ENCODE peak calls at places on chromosome 14, in four cellular contexts. One of them, this sample, is unnamed.

GRCh38 chr14:68694516-68695235 is 98.2 kb downstream of the ZFP36L1 start:
- DNase-seq in endothelial cell: no peak
- DNase-seq in fibroblast of the aortic adventitia: peak
- DNase-seq in neural progenitor cell: no peak
- DNase-seq in this sample: no peak

GRCh38 chr14:72169521-72169920 is 237.3 kb downstream of the RGS6 start:
- DNase-seq in endothelial cell: no peak
- DNase-seq in neural progenitor cell: no peak
- DNase-seq in fibroblast of the aortic adventitia: no peak
- DNase-seq in this sample: no peak

GRCh38 chr14:80988742-80989429 is 33.5 kb downstream of the TSHR start:
- DNase-seq in neural progenitor cell: no peak
- DNase-seq in endothelial cell: no peak
- DNase-seq in fibroblast of the aortic adventitia: no peak
- DNase-seq in this sample: no peak

GRCh38 chr14:68628605-68629310 is 164.1 kb downstream of the ZFP36L1 start:
- DNase-seq in neural progenitor cell: peak
- DNase-seq in endothelial cell: no peak
- DNase-seq in fibroblast of the aortic adventitia: no peak
- DNase-seq in this sample: no peak

GRCh38 chr14:104514156-104514848 is 65.3 kb upstream of the C14orf180 start:
- DNase-seq in fibroblast of the aortic adventitia: no peak
- DNase-seq in neural progenitor cell: no peak
- DNase-seq in endothelial cell: no peak
- DNase-seq in this sample: no peak

GRCh38 chr14:30998100-30998706 is 27.2 kb upstream of the AP4S1 start:
- DNase-seq in endothelial cell: no peak
- DNase-seq in neural progenitor cell: no peak
- DNase-seq in fibroblast of the aortic adventitia: no peak
- DNase-seq in this sample: no peak

GRCh38 chr14:23910876-23911210 is 42.7 kb upstream of the DHRS4 start:
- DNase-seq in neural progenitor cell: no peak
- DNase-seq in endothelial cell: no peak
- DNase-seq in fibroblast of the aortic adventitia: no peak
- DNase-seq in this sample: no peak

GRCh38 chr14:105092124-105092911 is 27.1 kb upstream of the GPR132 start:
- DNase-seq in neural progenitor cell: peak
- DNase-seq in fibroblast of the aortic adventitia: no peak
- DNase-seq in endothelial cell: no peak
- DNase-seq in this sample: peak

GRCh38 chr14:63383776-63384367 is 65.1 kb upstream of the GPHB5 start:
- DNase-seq in endothelial cell: no peak
- DNase-seq in fibroblast of the aortic adventitia: no peak
- DNase-seq in neural progenitor cell: no peak
- DNase-seq in this sample: peak

GRCh38 chr14:69460093-69460701 is 24.3 kb upstream of the PLEKHD1 start:
- DNase-seq in endothelial cell: peak
- DNase-seq in fibroblast of the aortic adventitia: peak
- DNase-seq in neural progenitor cell: peak
- DNase-seq in this sample: peak

GRCh38 chr14:52355016-52355430 is 40.9 kb downstream of the PTGER2 start:
- DNase-seq in endothelial cell: no peak
- DNase-seq in neural progenitor cell: peak
- DNase-seq in fibroblast of the aortic adventitia: peak
- DNase-seq in this sample: no peak

GRCh38 chr14:99133563-99134332 is 138.2 kb downstream of the BCL11B start:
- DNase-seq in neural progenitor cell: no peak
- DNase-seq in endothelial cell: peak
- DNase-seq in fibroblast of the aortic adventitia: no peak
- DNase-seq in this sample: no peak

GRCh38 chr14:64400829-64401459 is 12.8 kb downstream of the MTHFD1 start:
- DNase-seq in fibroblast of the aortic adventitia: peak
- DNase-seq in endothelial cell: no peak
- DNase-seq in neural progenitor cell: no peak
- DNase-seq in this sample: no peak

GRCh38 chr14:30283822-30284446 is 275.0 kb upstream of the G2E3 start:
- DNase-seq in neural progenitor cell: peak
- DNase-seq in fibroblast of the aortic adventitia: peak
- DNase-seq in endothelial cell: peak
- DNase-seq in this sample: no peak

GRCh38 chr14:22491683-22492483 is 97.1 kb downstream of the DAD1 start:
- DNase-seq in fibroblast of the aortic adventitia: no peak
- DNase-seq in endothelial cell: no peak
- DNase-seq in neural progenitor cell: no peak
- DNase-seq in this sample: peak

GRCh38 chr14:20680843-20681347 is 3.5 kb upstream of the RNASE4 start:
- DNase-seq in fibroblast of the aortic adventitia: no peak
- DNase-seq in neural progenitor cell: no peak
- DNase-seq in endothelial cell: no peak
- DNase-seq in this sample: peak

GRCh38 chr14:72094844-72095582 is 162.8 kb downstream of the RGS6 start:
- DNase-seq in endothelial cell: no peak
- DNase-seq in neural progenitor cell: no peak
- DNase-seq in fibroblast of the aortic adventitia: no peak
- DNase-seq in this sample: no peak

GRCh38 chr14:68510201-68510600 is 282.7 kb downstream of the ZFP36L1 start:
- DNase-seq in endothelial cell: no peak
- DNase-seq in fibroblast of the aortic adventitia: peak
- DNase-seq in neural progenitor cell: no peak
- DNase-seq in this sample: no peak

GRCh38 chr14:51780006-51780692 is 80.3 kb upstream of the GNG2 start:
- DNase-seq in neural progenitor cell: peak
- DNase-seq in fibroblast of the aortic adventitia: peak
- DNase-seq in endothelial cell: peak
- DNase-seq in this sample: peak

GRCh38 chr14:68181395-68182326 is 362.1 kb downstream of the RAD51B start:
- DNase-seq in neural progenitor cell: no peak
- DNase-seq in fibroblast of the aortic adventitia: peak
- DNase-seq in endothelial cell: no peak
- DNase-seq in this sample: peak

GRCh38 chr14:85088231-85088630 is 441.7 kb upstream of the FLRT2 start:
- DNase-seq in fibroblast of the aortic adventitia: peak
- DNase-seq in neural progenitor cell: no peak
- DNase-seq in endothelial cell: no peak
- DNase-seq in this sample: no peak

GRCh38 chr14:74620923-74621322 is 8.9 kb upstream of the LTBP2 start:
- DNase-seq in endothelial cell: no peak
- DNase-seq in fibroblast of the aortic adventitia: no peak
- DNase-seq in neural progenitor cell: no peak
- DNase-seq in this sample: no peak

GRCh38 chr14:104101651-104102281 is 16.3 kb downstream of the ASPG start:
- DNase-seq in fibroblast of the aortic adventitia: no peak
- DNase-seq in endothelial cell: no peak
- DNase-seq in neural progenitor cell: no peak
- DNase-seq in this sample: no peak

GRCh38 chr14:68795602-68796417 is 2.9 kb upstream of the ZFP36L1 start:
- DNase-seq in neural progenitor cell: peak
- DNase-seq in endothelial cell: peak
- DNase-seq in fibroblast of the aortic adventitia: peak
- DNase-seq in this sample: peak

GRCh38 chr14:61872452-61872851 is 110.2 kb downstream of the SNAPC1 start:
- DNase-seq in neural progenitor cell: no peak
- DNase-seq in endothelial cell: no peak
- DNase-seq in fibroblast of the aortic adventitia: no peak
- DNase-seq in this sample: peak

GRCh38 chr14:76125506-76125905 is 26.2 kb upstream of the GPATCH2L start:
- DNase-seq in neural progenitor cell: no peak
- DNase-seq in fibroblast of the aortic adventitia: no peak
- DNase-seq in endothelial cell: no peak
- DNase-seq in this sample: no peak

GRCh38 chr14:98900236-98900635 is 371.8 kb downstream of the BCL11B start:
- DNase-seq in neural progenitor cell: no peak
- DNase-seq in endothelial cell: no peak
- DNase-seq in fibroblast of the aortic adventitia: no peak
- DNase-seq in this sample: no peak

GRCh38 chr14:86050072-86050683 is 520.2 kb downstream of the FLRT2 start:
- DNase-seq in fibroblast of the aortic adventitia: no peak
- DNase-seq in neural progenitor cell: no peak
- DNase-seq in endothelial cell: no peak
- DNase-seq in this sample: no peak

GRCh38 chr14:91405241-91405721 is 12.3 kb downstream of the CCDC88C start:
- DNase-seq in fibroblast of the aortic adventitia: no peak
- DNase-seq in endothelial cell: no peak
- DNase-seq in neural progenitor cell: no peak
- DNase-seq in this sample: no peak

GRCh38 chr14:77111021-77111420 is 13.0 kb downstream of the CIPC start:
- DNase-seq in fibroblast of the aortic adventitia: peak
- DNase-seq in endothelial cell: peak
- DNase-seq in neural progenitor cell: peak
- DNase-seq in this sample: no peak

GRCh38 chr14:90549794-90550591 is 153.2 kb downstream of the CALM1 start:
- DNase-seq in fibroblast of the aortic adventitia: no peak
- DNase-seq in endothelial cell: no peak
- DNase-seq in neural progenitor cell: no peak
- DNase-seq in this sample: no peak

GRCh38 chr14:21543426-21544350 is 17.5 kb upstream of the SALL2 start:
- DNase-seq in endothelial cell: no peak
- DNase-seq in neural progenitor cell: peak
- DNase-seq in fibroblast of the aortic adventitia: no peak
- DNase-seq in this sample: no peak

GRCh38 chr14:58713677-58714076 is 75.9 kb downstream of the DACT1 start:
- DNase-seq in neural progenitor cell: no peak
- DNase-seq in fibroblast of the aortic adventitia: no peak
- DNase-seq in endothelial cell: no peak
- DNase-seq in this sample: no peak

GRCh38 chr14:104202259-104203070 is 64.1 kb downstream of the KIF26A start:
- DNase-seq in fibroblast of the aortic adventitia: no peak
- DNase-seq in endothelial cell: no peak
- DNase-seq in neural progenitor cell: no peak
- DNase-seq in this sample: no peak

GRCh38 chr14:58944957-58945356 is 243.5 kb upstream of the DAAM1 start:
- DNase-seq in endothelial cell: no peak
- DNase-seq in neural progenitor cell: no peak
- DNase-seq in fibroblast of the aortic adventitia: no peak
- DNase-seq in this sample: no peak

GRCh38 chr14:21017528-21018245 is 7.2 kb downstream of the NDRG2 start:
- DNase-seq in endothelial cell: no peak
- DNase-seq in fibroblast of the aortic adventitia: no peak
- DNase-seq in neural progenitor cell: no peak
- DNase-seq in this sample: no peak

GRCh38 chr14:47826809-47827208 is 151.4 kb upstream of the MDGA2 start:
- DNase-seq in endothelial cell: no peak
- DNase-seq in neural progenitor cell: no peak
- DNase-seq in fibroblast of the aortic adventitia: no peak
- DNase-seq in this sample: no peak

GRCh38 chr14:51818748-51819386 is 41.5 kb upstream of the GNG2 start:
- DNase-seq in fibroblast of the aortic adventitia: no peak
- DNase-seq in endothelial cell: no peak
- DNase-seq in neural progenitor cell: no peak
- DNase-seq in this sample: no peak

GRCh38 chr14:93214598-93214997 is 7.5 kb downstream of the UBR7 start:
- DNase-seq in endothelial cell: no peak
- DNase-seq in neural progenitor cell: no peak
- DNase-seq in fibroblast of the aortic adventitia: no peak
- DNase-seq in this sample: no peak

GRCh38 chr14:93223565-93223964 is 16.5 kb downstream of the UBR7 start:
- DNase-seq in fibroblast of the aortic adventitia: no peak
- DNase-seq in endothelial cell: no peak
- DNase-seq in neural progenitor cell: no peak
- DNase-seq in this sample: no peak

GRCh38 chr14:93220509-93220908 is 13.5 kb downstream of the UBR7 start:
- DNase-seq in fibroblast of the aortic adventitia: no peak
- DNase-seq in neural progenitor cell: no peak
- DNase-seq in endothelial cell: no peak
- DNase-seq in this sample: no peak

DNA sequence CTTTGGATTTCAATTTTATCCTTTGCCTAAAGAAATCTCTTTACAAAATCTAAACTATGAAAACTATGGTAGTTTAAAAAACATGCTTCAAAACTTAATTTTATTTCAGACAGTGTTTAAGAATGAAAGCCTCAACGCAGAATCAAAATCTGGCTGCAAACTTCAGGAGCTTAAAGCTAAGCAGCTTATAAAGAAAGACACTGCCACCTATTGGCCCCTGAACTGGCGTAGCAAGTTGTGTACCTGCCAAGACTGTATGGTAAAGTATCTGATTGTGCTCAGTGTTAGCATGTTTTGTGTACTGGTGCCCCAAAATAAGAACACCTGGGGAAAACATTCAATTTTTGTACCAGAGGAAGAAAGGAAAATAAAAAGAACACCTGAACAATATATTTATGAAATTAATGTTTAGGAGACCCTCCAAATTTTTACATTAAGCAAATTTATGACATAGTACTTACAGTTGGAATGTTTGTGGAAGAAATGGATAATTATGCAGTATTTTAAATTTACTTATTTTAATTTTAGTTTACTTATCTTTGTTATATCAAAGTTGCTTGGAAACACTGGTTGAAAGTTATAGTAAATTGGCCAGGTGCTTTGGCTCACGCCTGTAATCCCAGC is 12.2 kb downstream of the UBR7 start:
- DNase-seq in neural progenitor cell: peak
- DNase-seq in fibroblast of the aortic adventitia: peak
- DNase-seq in endothelial cell: no peak
- DNase-seq in this sample: peak
- TF ChIP-seq CTCF in neural progenitor cell: peak
- TF ChIP-seq CTCF in fibroblast of the aortic adventitia: peak
- TF ChIP-seq CTCF in endothelial cell: no peak
- TF ChIP-seq CTCF in this sample: peak

GRCh38 chr14:50000215-50001145 is 107.6 kb downstream of the ARF6 start:
- DNase-seq in endothelial cell: no peak
- DNase-seq in fibroblast of the aortic adventitia: peak
- DNase-seq in neural progenitor cell: peak
- DNase-seq in this sample: peak
- TF ChIP-seq CTCF in endothelial cell: no peak
- TF ChIP-seq CTCF in fibroblast of the aortic adventitia: peak
- TF ChIP-seq CTCF in neural progenitor cell: no peak
- TF ChIP-seq CTCF in this sample: no peak

GRCh38 chr14:95527392-95528002 is 7.4 kb upstream of the GLRX5 start:
- DNase-seq in endothelial cell: peak
- DNase-seq in neural progenitor cell: peak
- DNase-seq in fibroblast of the aortic adventitia: peak
- DNase-seq in this sample: no peak
- TF ChIP-seq CTCF in endothelial cell: peak
- TF ChIP-seq CTCF in neural progenitor cell: peak
- TF ChIP-seq CTCF in fibroblast of the aortic adventitia: peak
- TF ChIP-seq CTCF in this sample: peak

DNA sequence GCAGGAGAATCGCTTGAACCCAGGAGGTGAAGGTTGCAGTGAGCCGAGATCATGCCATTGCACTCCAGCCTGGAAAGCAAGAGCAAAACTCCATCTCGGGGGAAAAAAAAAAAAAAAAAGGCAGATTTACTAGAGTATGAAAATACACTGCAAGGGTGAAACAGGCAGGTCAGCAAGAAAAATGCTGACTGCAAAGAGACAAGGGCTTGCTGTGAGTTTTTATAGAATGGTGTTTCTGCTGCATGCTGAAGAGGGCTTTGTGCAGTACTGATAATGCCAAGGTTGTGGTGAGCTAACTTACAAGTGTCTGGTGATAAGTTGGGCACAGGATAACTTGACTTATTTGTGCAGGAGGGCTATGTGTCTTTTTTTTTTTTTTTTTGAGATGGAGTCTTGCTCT is 25.9 kb upstream of the SRP54 start:
- DNase-seq in fibroblast of the aortic adventitia: no peak
- DNase-seq in endothelial cell: no peak
- DNase-seq in neural progenitor cell: no peak
- DNase-seq in this sample: no peak
- TF ChIP-seq CTCF in fibroblast of the aortic adventitia: no peak
- TF ChIP-seq CTCF in endothelial cell: no peak
- TF ChIP-seq CTCF in neural progenitor cell: no peak
- TF ChIP-seq CTCF in this sample: no peak

This sample was measured in GM13976.